ENCODE peak calls at places on chromosome 15, in eight cellular contexts. L is GM19239; V is MCF 10A; D is HTR-8/SVneo; H is NCI-H82; N is HS-27A; X is fibroblast of the aortic adventitia; S is activated CD8-positive, alpha-beta memory T cell treated with anti-CD3 and anti-CD28 coated beads for 1 hour. P is an unnamed sample.

GRCh38 chr15:77505556-77505955 is 84.9 kb downstream of the HMG20A start:
- DNase-seq in V (peak; percentile 64), D (no peak), S (no peak), L (no peak), H (no peak), N (no peak), X (no peak), P (no peak)

GRCh38 chr15:85276508-85276907 is 103.9 kb upstream of the AKAP13 start:
- DNase-seq in L (no peak), V (peak; percentile 42), S (no peak), D (no peak), H (no peak), N (no peak), X (no peak), P (no peak)

GRCh38 chr15:55823699-55824098 is 80.7 kb upstream of the PRTG start:
- DNase-seq in H (peak; percentile 40), V (no peak), N (no peak), S (no peak), X (peak; percentile 61), L (no peak), D (no peak), P (peak; percentile 45)

GRCh38 chr15:58095415-58095814 is 29.9 kb upstream of the ALDH1A2 start:
- DNase-seq in D (no peak), X (no peak), H (no peak), V (no peak), S (no peak), N (no peak), L (no peak), P (no peak)

GRCh38 chr15:79156704-79157375 is 66.3 kb upstream of the RASGRF1 start:
- DNase-seq in D (no peak), X (no peak), V (no peak), S (no peak), H (no peak), N (no peak), L (no peak), P (no peak)

GRCh38 chr15:100016632-100017031 is 283.4 kb upstream of the LYSMD4 start:
- DNase-seq in S (no peak), X (no peak), L (no peak), V (no peak), N (no peak), H (no peak), D (no peak), P (no peak)

GRCh38 chr15:78424673-78425072 is 13.3 kb upstream of the IREB2 start:
- DNase-seq in N (no peak), V (no peak), S (no peak), H (no peak), D (no peak), L (no peak), X (no peak), P (no peak)

GRCh38 chr15:75145027-75145841 is 56.4 kb upstream of the C15orf39 start:
- DNase-seq in L (no peak), V (peak; percentile 12), D (no peak), H (no peak), X (no peak), N (no peak), S (no peak), P (no peak)

GRCh38 chr15:70439304-70439877 is 324.0 kb downstream of the UACA start:
- DNase-seq in X (no peak), D (no peak), N (no peak), S (no peak), V (no peak), H (peak; percentile 43), L (no peak), P (no peak)

GRCh38 chr15:77097921-77098320 is 27.0 kb upstream of the TSPAN3 start:
- DNase-seq in H (peak; percentile 79), L (no peak), X (no peak), N (no peak), V (no peak), D (no peak), S (no peak), P (no peak)

GRCh38 chr15:35722506-35722905 is 176.5 kb upstream of the DPH6 start:
- DNase-seq in N (no peak), D (no peak), H (no peak), S (no peak), V (no peak), X (no peak), L (no peak), P (no peak)

GRCh38 chr15:42605281-42605744 is 29.9 kb downstream of the STARD9 start:
- DNase-seq in L (no peak), V (no peak), D (no peak), H (peak; percentile 92), S (no peak), N (no peak), X (peak; percentile 53), P (peak; percentile 60)

GRCh38 chr15:68676926-68677325 is 98.1 kb downstream of the CORO2B start:
- DNase-seq in S (no peak), X (no peak), H (no peak), L (no peak), N (no peak), V (no peak), D (no peak), P (no peak)

GRCh38 chr15:56815247-56815646 is 81.9 kb upstream of the ZNF280D start:
- DNase-seq in H (no peak), V (peak; percentile 73), S (no peak), N (no peak), X (no peak), L (no peak), D (no peak), P (no peak)

GRCh38 chr15:74332011-74332410 is 35.4 kb downstream of the CYP11A1 start:
- DNase-seq in V (no peak), D (no peak), S (no peak), N (no peak), H (no peak), L (no peak), X (no peak), P (no peak)

GRCh38 chr15:69648775-69649735 is 196.4 kb downstream of the RPLP1 start:
- DNase-seq in X (no peak), V (no peak), N (no peak), H (no peak), L (no peak), D (no peak), S (no peak), P (no peak)

GRCh38 chr15:32893412-32893811 is 175.6 kb downstream of the GREM1 start:
- DNase-seq in L (no peak), D (no peak), N (no peak), H (no peak), X (no peak), V (no peak), S (no peak), P (no peak)

GRCh38 chr15:62605292-62605691 is 437.3 kb upstream of the TPM1 start:
- DNase-seq in D (no peak), L (no peak), X (no peak), V (no peak), S (no peak), H (no peak), N (no peak), P (no peak)

GRCh38 chr15:63019539-63020109 is 22.9 kb upstream of the TPM1 start:
- DNase-seq in S (no peak), D (no peak), N (no peak), L (no peak), H (no peak), V (peak; percentile 98), X (peak; percentile 84), P (peak; percentile 49)

GRCh38 chr15:40461958-40462357 is 8.8 kb upstream of the CHST14 start:
- DNase-seq in S (no peak), L (no peak), D (no peak), N (no peak), X (no peak), V (no peak), H (no peak), P (no peak)

GRCh38 chr15:38414351-38414750 is 39.6 kb upstream of the FAM98B start:
- DNase-seq in V (peak; percentile 70), X (peak; percentile 82), H (peak; percentile 64), N (no peak), S (no peak), D (peak; percentile 45), L (no peak), P (peak; percentile 86)

GRCh38 chr15:72967836-72968530 is 84.3 kb upstream of the NEO1 start:
- DNase-seq in X (no peak), L (no peak), V (no peak), H (no peak), S (no peak), N (no peak), D (no peak), P (no peak)

GRCh38 chr15:85795669-85796305 is 1.1 kb upstream of the KLHL25 start:
- DNase-seq in H (peak; percentile 94), D (no peak), V (no peak), X (no peak), N (no peak), S (no peak), L (no peak), P (no peak)

P was measured in adipocyte.